ENCODE peak calls at places on chromosomes 11 and 22, in seven cellular contexts. One of them, this sample, is unnamed.

GRCh38 chr11:12126352-12127019 is 16.1 kb downstream of the MICAL2 start:
- DNase-seq in H1: no peak
- DNase-seq in ovary: no peak
- DNase-seq in A549: no peak
- DNase-seq in GM12878: no peak
- DNase-seq in tibial nerve: no peak
- DNase-seq in HepG2: no peak
- DNase-seq in this sample: no peak

GRCh38 chr11:63813563-63814382 is 517 bp downstream of the SPINDOC start:
- DNase-seq in GM12878: no peak
- DNase-seq in ovary: peak; percentile 64
- DNase-seq in A549: peak; percentile 39
- DNase-seq in H1: no peak
- DNase-seq in HepG2: no peak
- DNase-seq in tibial nerve: peak; percentile 12
- DNase-seq in this sample: peak; percentile 33

GRCh38 chr22:23815781-23816551 is 22.8 kb downstream of the DERL3 start:
- DNase-seq in tibial nerve: no peak
- DNase-seq in A549: no peak
- DNase-seq in GM12878: no peak
- DNase-seq in ovary: no peak
- DNase-seq in HepG2: no peak
- DNase-seq in H1: no peak
- DNase-seq in this sample: no peak

GRCh38 chr11:99069831-99070444 is 49.2 kb downstream of the CNTN5 start:
- DNase-seq in ovary: peak; percentile 8
- DNase-seq in HepG2: peak; percentile 3
- DNase-seq in GM12878: peak; percentile 4
- DNase-seq in tibial nerve: no peak
- DNase-seq in A549: no peak
- DNase-seq in H1: peak; percentile 15
- DNase-seq in this sample: no peak

GRCh38 chr11:32838505-32839274 is 9.0 kb downstream of the PRRG4 start:
- DNase-seq in ovary: no peak
- DNase-seq in H1: no peak
- DNase-seq in GM12878: no peak
- DNase-seq in tibial nerve: no peak
- DNase-seq in A549: peak; percentile 13
- DNase-seq in HepG2: no peak
- DNase-seq in this sample: no peak

GRCh38 chr11:89381094-89381493 is 110.1 kb downstream of the NOX4 start:
- DNase-seq in HepG2: no peak
- DNase-seq in H1: no peak
- DNase-seq in GM12878: no peak
- DNase-seq in A549: peak; percentile 7
- DNase-seq in ovary: no peak
- DNase-seq in tibial nerve: no peak
- DNase-seq in this sample: no peak

GRCh38 chr22:20191000-20191515 is 40.2 kb upstream of the CCDC188 start:
- DNase-seq in GM12878: no peak
- DNase-seq in ovary: no peak
- DNase-seq in A549: no peak
- DNase-seq in tibial nerve: no peak
- DNase-seq in H1: no peak
- DNase-seq in HepG2: no peak
- DNase-seq in this sample: no peak

GRCh38 chr22:46893281-46894020 is 131.0 kb downstream of the TBC1D22A start:
- DNase-seq in ovary: no peak
- DNase-seq in A549: no peak
- DNase-seq in tibial nerve: no peak
- DNase-seq in GM12878: no peak
- DNase-seq in H1: no peak
- DNase-seq in HepG2: no peak
- DNase-seq in this sample: peak; percentile 21

GRCh38 chr11:130454495-130455262 is 6.2 kb downstream of the ADAMTS15 start:
- DNase-seq in GM12878: no peak
- DNase-seq in tibial nerve: no peak
- DNase-seq in H1: no peak
- DNase-seq in ovary: no peak
- DNase-seq in A549: no peak
- DNase-seq in HepG2: no peak
- DNase-seq in this sample: no peak

GRCh38 chr11:113114452-113115027 is 153.3 kb downstream of the NCAM1 start:
- DNase-seq in tibial nerve: no peak
- DNase-seq in HepG2: peak; percentile 3
- DNase-seq in A549: peak; percentile 33
- DNase-seq in ovary: peak; percentile 49
- DNase-seq in H1: peak; percentile 13
- DNase-seq in GM12878: no peak
- DNase-seq in this sample: peak; percentile 80

GRCh38 chr11:2445107-2445947 is 519 bp downstream of the KCNQ1 start:
- DNase-seq in ovary: no peak
- DNase-seq in tibial nerve: no peak
- DNase-seq in HepG2: no peak
- DNase-seq in H1: no peak
- DNase-seq in A549: no peak
- DNase-seq in GM12878: no peak
- DNase-seq in this sample: peak; percentile 55

GRCh38 chr11:26186389-26186788 is 145.5 kb upstream of the ANO3 start:
- DNase-seq in tibial nerve: no peak
- DNase-seq in GM12878: no peak
- DNase-seq in H1: no peak
- DNase-seq in A549: no peak
- DNase-seq in ovary: no peak
- DNase-seq in HepG2: no peak
- DNase-seq in this sample: no peak

DNA sequence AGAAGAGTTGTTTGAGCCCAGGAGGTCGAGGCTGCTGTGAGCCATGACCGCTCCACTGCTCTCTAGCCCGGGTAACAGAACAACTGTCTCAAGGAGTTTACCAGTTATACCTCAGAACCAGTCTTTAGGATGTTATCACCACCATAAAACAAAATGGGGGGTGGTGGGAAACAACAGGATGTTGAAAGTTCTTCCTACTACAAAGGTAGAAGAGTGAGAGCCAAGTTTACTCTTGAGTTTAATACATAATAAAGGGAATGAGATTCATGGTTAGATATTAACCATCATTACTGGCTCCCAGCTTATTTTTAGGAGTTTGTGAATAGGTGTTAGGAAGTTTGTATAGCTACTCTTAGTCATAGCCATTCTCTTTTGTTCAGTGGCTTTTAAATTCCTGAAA is 78.8 kb upstream of the HORMAD2 start:
- DNase-seq in ovary: no peak
- DNase-seq in GM12878: no peak
- DNase-seq in HepG2: no peak
- DNase-seq in H1: no peak
- DNase-seq in tibial nerve: no peak
- DNase-seq in A549: no peak
- DNase-seq in this sample: no peak
- TF ChIP-seq EP300 in ovary: no peak
- TF ChIP-seq EP300 in GM12878: no peak
- TF ChIP-seq EP300 in HepG2: no peak
- TF ChIP-seq EP300 in H1: no peak
- TF ChIP-seq EP300 in tibial nerve: no peak
- TF ChIP-seq EP300 in A549: no peak
- TF ChIP-seq EP300 in this sample: no peak

GRCh38 chr11:70736937-70737640 is 338.8 kb downstream of the CTTN start:
- DNase-seq in ovary: no peak
- DNase-seq in A549: no peak
- DNase-seq in HepG2: no peak
- DNase-seq in GM12878: no peak
- DNase-seq in H1: no peak
- DNase-seq in tibial nerve: no peak
- DNase-seq in this sample: no peak
- H3K9me3 ChIP-seq in ovary: no peaks in the 10 kb centered on the region
- H3K9me3 ChIP-seq in A549: no peaks in the 10 kb centered on the region
- H3K9me3 ChIP-seq in HepG2: no peaks in the 10 kb centered on the region
- H3K9me3 ChIP-seq in GM12878: no peaks in the 10 kb centered on the region
- H3K9me3 ChIP-seq in H1: no peaks in the 10 kb centered on the region
- H3K9me3 ChIP-seq in tibial nerve: no peaks in the 10 kb centered on the region
- H3K9me3 ChIP-seq in this sample: no peaks in the 10 kb centered on the region

DNA sequence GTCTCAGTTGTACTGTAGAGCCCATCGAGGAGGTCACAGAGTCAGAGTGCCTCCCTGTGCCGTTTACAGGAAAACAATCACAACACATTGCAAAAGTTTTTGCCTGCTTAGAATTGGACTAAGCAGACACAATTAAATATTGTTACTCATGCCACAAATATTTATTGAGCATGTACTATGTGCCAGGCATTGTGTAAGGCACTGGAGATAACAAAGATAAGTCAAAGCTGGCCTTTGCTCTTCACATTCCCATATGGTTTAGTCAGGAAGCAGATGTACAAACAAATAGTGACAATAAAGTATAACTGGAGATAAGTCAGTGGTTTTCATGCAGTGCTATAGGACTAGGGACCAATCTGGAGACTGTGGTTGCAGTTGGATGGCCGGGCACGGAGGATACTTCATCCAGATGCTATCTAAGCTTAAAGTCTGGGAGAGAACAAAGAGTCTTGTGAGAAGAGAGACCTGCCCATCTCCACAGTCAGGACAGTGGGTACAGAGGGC is 550.7 kb downstream of the INSC start:
- DNase-seq in A549: peak; percentile 69
- DNase-seq in tibial nerve: no peak
- DNase-seq in H1: no peak
- DNase-seq in ovary: no peak
- DNase-seq in HepG2: peak; percentile 19
- DNase-seq in GM12878: no peak
- DNase-seq in this sample: no peak
- TF ChIP-seq EP300 in A549: no peak
- TF ChIP-seq EP300 in tibial nerve: no peak
- TF ChIP-seq EP300 in H1: no peak
- TF ChIP-seq EP300 in ovary: no peak
- TF ChIP-seq EP300 in HepG2: no peak
- TF ChIP-seq EP300 in GM12878: no peak
- TF ChIP-seq EP300 in this sample: no peak

GRCh38 chr22:49440931-49441330 is 386.7 kb downstream of the BRD1 start:
- DNase-seq in H1: no peak
- DNase-seq in GM12878: no peak
- DNase-seq in ovary: no peak
- DNase-seq in HepG2: no peak
- DNase-seq in A549: no peak
- DNase-seq in tibial nerve: no peak
- DNase-seq in this sample: no peak
- H3K9me3 ChIP-seq in H1: no peaks in the 10 kb centered on the region
- H3K9me3 ChIP-seq in GM12878: no peaks in the 10 kb centered on the region
- H3K9me3 ChIP-seq in ovary: no peaks in the 10 kb centered on the region
- H3K9me3 ChIP-seq in HepG2: no peaks in the 10 kb centered on the region
- H3K9me3 ChIP-seq in A549: no peaks in the 10 kb centered on the region
- H3K9me3 ChIP-seq in tibial nerve: no peaks in the 10 kb centered on the region
- H3K9me3 ChIP-seq in this sample: peaks cover 4% of the 10 kb centered on the region

This sample was measured in stomach.